ENCODE peak calls at places on chromosomes 12 and 14, in five cellular contexts. One of them, this sample, is unnamed.

GRCh38 chr14:75223664-75224154 is 47.3 kb upstream of the TMED10 start:
- DNase-seq in NCI-H345: no peak
- DNase-seq in ureter: no peak
- DNase-seq in NCI-H1105: no peak
- DNase-seq in A549: no peak
- DNase-seq in this sample: no peak

GRCh38 chr12:120101182-120101581 is 15.4 kb downstream of the RAB35 start:
- DNase-seq in NCI-H345: no peak
- DNase-seq in ureter: no peak
- DNase-seq in NCI-H1105: no peak
- DNase-seq in A549: no peak
- DNase-seq in this sample: no peak

GRCh38 chr14:34363733-34364134 is 98.3 kb downstream of the SPTSSA start:
- DNase-seq in NCI-H345: no peak
- DNase-seq in ureter: no peak
- DNase-seq in NCI-H1105: no peak
- DNase-seq in A549: no peak
- DNase-seq in this sample: no peak

GRCh38 chr12:24396266-24396665 is 446.8 kb upstream of the SOX5 start:
- DNase-seq in NCI-H345: no peak
- DNase-seq in ureter: no peak
- DNase-seq in NCI-H1105: no peak
- DNase-seq in A549: no peak
- DNase-seq in this sample: no peak

GRCh38 chr14:68842298-68842697 is 49.4 kb upstream of the ZFP36L1 start:
- DNase-seq in NCI-H345: no peak
- DNase-seq in ureter: no peak
- DNase-seq in NCI-H1105: peak; percentile 69
- DNase-seq in A549: no peak
- DNase-seq in this sample: no peak

GRCh38 chr12:89251326-89252237 is 100.7 kb downstream of the DUSP6 start:
- DNase-seq in NCI-H345: no peak
- DNase-seq in ureter: no peak
- DNase-seq in NCI-H1105: no peak
- DNase-seq in A549: no peak
- DNase-seq in this sample: no peak

GRCh38 chr12:55797068-55797467 is 20.5 kb downstream of the SARNP start:
- DNase-seq in NCI-H345: no peak
- DNase-seq in ureter: no peak
- DNase-seq in NCI-H1105: no peak
- DNase-seq in A549: peak; percentile 65
- DNase-seq in this sample: no peak

GRCh38 chr12:81094718-81095360 is 17.0 kb downstream of the ACSS3 start:
- DNase-seq in NCI-H345: no peak
- DNase-seq in ureter: no peak
- DNase-seq in NCI-H1105: no peak
- DNase-seq in A549: no peak
- DNase-seq in this sample: no peak

GRCh38 chr12:132321321-132322118 is 7.9 kb downstream of the GALNT9 start:
- DNase-seq in NCI-H345: no peak
- DNase-seq in ureter: no peak
- DNase-seq in NCI-H1105: no peak
- DNase-seq in A549: no peak
- DNase-seq in this sample: no peak

GRCh38 chr14:22179190-22179589 is 409.8 kb downstream of the DAD1 start:
- DNase-seq in NCI-H345: no peak
- DNase-seq in ureter: no peak
- DNase-seq in NCI-H1105: no peak
- DNase-seq in A549: no peak
- DNase-seq in this sample: no peak

GRCh38 chr14:101220921-101221510 is 317.5 kb upstream of the RTL1 start:
- DNase-seq in NCI-H345: no peak
- DNase-seq in ureter: no peak
- DNase-seq in NCI-H1105: no peak
- DNase-seq in A549: no peak
- DNase-seq in this sample: peak; percentile 54

GRCh38 chr14:53032161-53032803 is 81.4 kb upstream of the FERMT2 start:
- DNase-seq in NCI-H345: no peak
- DNase-seq in ureter: peak; percentile 45
- DNase-seq in NCI-H1105: no peak
- DNase-seq in A549: peak; percentile 10
- DNase-seq in this sample: no peak

GRCh38 chr12:77433799-77434198 is 368.4 kb upstream of the E2F7 start:
- DNase-seq in NCI-H345: no peak
- DNase-seq in ureter: no peak
- DNase-seq in NCI-H1105: no peak
- DNase-seq in A549: no peak
- DNase-seq in this sample: no peak

GRCh38 chr14:52080817-52081755 is 12.2 kb upstream of the NID2 start:
- DNase-seq in NCI-H345: peak; percentile 21
- DNase-seq in ureter: no peak
- DNase-seq in NCI-H1105: no peak
- DNase-seq in A549: peak; percentile 39
- DNase-seq in this sample: no peak

GRCh38 chr14:68248481-68249255 is 429.1 kb downstream of the RAD51B start:
- DNase-seq in NCI-H345: peak; percentile 53
- DNase-seq in ureter: no peak
- DNase-seq in NCI-H1105: peak; percentile 43
- DNase-seq in A549: peak; percentile 86
- DNase-seq in this sample: no peak

GRCh38 chr14:61581340-61581739 is 114.0 kb upstream of the HIF1A start:
- DNase-seq in NCI-H345: no peak
- DNase-seq in ureter: no peak
- DNase-seq in NCI-H1105: no peak
- DNase-seq in A549: no peak
- DNase-seq in this sample: no peak

GRCh38 chr12:39389399-39390150 is 53.3 kb downstream of the KIF21A start:
- DNase-seq in NCI-H345: no peak
- DNase-seq in ureter: no peak
- DNase-seq in NCI-H1105: no peak
- DNase-seq in A549: no peak
- DNase-seq in this sample: no peak

GRCh38 chr14:56807586-56808168 is 2.6 kb downstream of the OTX2 start:
- DNase-seq in NCI-H345: no peak
- DNase-seq in ureter: no peak
- DNase-seq in NCI-H1105: no peak
- DNase-seq in A549: no peak
- DNase-seq in this sample: no peak

GRCh38 chr12:54527631-54527929 is 21.8 kb upstream of the PDE1B start:
- DNase-seq in NCI-H345: no peak
- DNase-seq in ureter: no peak
- DNase-seq in NCI-H1105: no peak
- DNase-seq in A549: no peak
- DNase-seq in this sample: no peak

GRCh38 chr12:122875590-122876220 is 20.2 kb downstream of the VPS37B start:
- DNase-seq in NCI-H345: no peak
- DNase-seq in ureter: no peak
- DNase-seq in NCI-H1105: no peak
- DNase-seq in A549: no peak
- DNase-seq in this sample: no peak

GRCh38 chr12:119870462-119870861 is 6.7 kb downstream of the CIT start:
- DNase-seq in NCI-H345: no peak
- DNase-seq in ureter: no peak
- DNase-seq in NCI-H1105: no peak
- DNase-seq in A549: no peak
- DNase-seq in this sample: no peak

GRCh38 chr12:24111101-24111500 is 161.6 kb upstream of the SOX5 start:
- DNase-seq in NCI-H345: no peak
- DNase-seq in ureter: no peak
- DNase-seq in NCI-H1105: no peak
- DNase-seq in A549: no peak
- DNase-seq in this sample: no peak

GRCh38 chr12:85642810-85643209 is 193.4 kb downstream of the RASSF9 start:
- DNase-seq in NCI-H345: no peak
- DNase-seq in ureter: no peak
- DNase-seq in NCI-H1105: no peak
- DNase-seq in A549: peak; percentile 37
- DNase-seq in this sample: no peak

GRCh38 chr12:101828463-101829196 is 2.1 kb downstream of the GNPTAB start:
- DNase-seq in NCI-H345: no peak
- DNase-seq in ureter: no peak
- DNase-seq in NCI-H1105: no peak
- DNase-seq in A549: no peak
- DNase-seq in this sample: no peak

GRCh38 chr14:73810478-73811163 is 41.0 kb upstream of the PTGR2 start:
- DNase-seq in NCI-H345: no peak
- DNase-seq in ureter: no peak
- DNase-seq in NCI-H1105: no peak
- DNase-seq in A549: no peak
- DNase-seq in this sample: no peak

GRCh38 chr12:92989715-92990484 is 60.8 kb upstream of the EEA1 start:
- DNase-seq in NCI-H345: no peak
- DNase-seq in ureter: no peak
- DNase-seq in NCI-H1105: no peak
- DNase-seq in A549: no peak
- DNase-seq in this sample: no peak

GRCh38 chr12:124551268-124552144 is 15.9 kb downstream of the NCOR2 start:
- DNase-seq in NCI-H345: peak; percentile 63
- DNase-seq in ureter: no peak
- DNase-seq in NCI-H1105: peak; percentile 86
- DNase-seq in A549: no peak
- DNase-seq in this sample: no peak

GRCh38 chr12:12349711-12350665 is at the start of gene MANSC1:
- DNase-seq in NCI-H345: peak; percentile 61
- DNase-seq in ureter: peak; percentile 77
- DNase-seq in NCI-H1105: peak; percentile 68
- DNase-seq in A549: peak; percentile 58
- DNase-seq in this sample: no peak

GRCh38 chr14:54646576-54647130 is 79.7 kb downstream of the SAMD4A start:
- DNase-seq in NCI-H345: no peak
- DNase-seq in ureter: no peak
- DNase-seq in NCI-H1105: no peak
- DNase-seq in A549: no peak
- DNase-seq in this sample: no peak

GRCh38 chr12:132356686-132357622 is 27.6 kb upstream of the GALNT9 start:
- DNase-seq in NCI-H345: no peak
- DNase-seq in ureter: peak; percentile 72
- DNase-seq in NCI-H1105: no peak
- DNase-seq in A549: peak; percentile 52
- DNase-seq in this sample: no peak

GRCh38 chr14:103067231-103067954 is 10.0 kb upstream of the CDC42BPB start:
- DNase-seq in NCI-H345: no peak
- DNase-seq in ureter: no peak
- DNase-seq in NCI-H1105: no peak
- DNase-seq in A549: peak; percentile 79
- DNase-seq in this sample: no peak

GRCh38 chr14:92173668-92174067 is 51.9 kb downstream of the CPSF2 start:
- DNase-seq in NCI-H345: no peak
- DNase-seq in ureter: no peak
- DNase-seq in NCI-H1105: no peak
- DNase-seq in A549: no peak
- DNase-seq in this sample: no peak

GRCh38 chr12:6231359-6232268 is 31.4 kb downstream of the CD9 start:
- DNase-seq in NCI-H345: no peak
- DNase-seq in ureter: no peak
- DNase-seq in NCI-H1105: no peak
- DNase-seq in A549: no peak
- DNase-seq in this sample: no peak